ENCODE peak calls at places on chromosome 9, in five cellular contexts. M is anterior cingulate cortex, D is cardiac muscle cell, J is PC-3, Z is NCI-H2081. O is an unnamed sample.
A peak's percentile ranks its signal among the peaks of the same experiment; 100 is the strongest.

GRCh38 chr9:130430734-130431535 is 13.8 kb upstream of the ASS1 start:
- DNase-seq in J (no peak), D (no peak), Z (no peak), M (no peak), O (no peak)

GRCh38 chr9:11269036-11269435 is 656.2 kb upstream of the PTPRD start:
- DNase-seq in J (no peak), D (no peak), Z (no peak), M (no peak), O (no peak)

GRCh38 chr9:118463419-118463818 is 759.2 kb downstream of the TLR4 start:
- DNase-seq in D (no peak), Z (no peak), M (no peak), J (no peak), O (no peak)

GRCh38 chr9:6563036-6563435 is 82.5 kb downstream of the GLDC start:
- DNase-seq in M (no peak), D (no peak), Z (no peak), J (no peak), O (no peak)

GRCh38 chr9:125409637-125410521 is 148.3 kb downstream of the GAPVD1 start:
- DNase-seq in D (peak; percentile 32), J (peak; percentile 36), M (no peak), Z (no peak), O (peak; percentile 34)

GRCh38 chr9:128072144-128073021 is 4.4 kb downstream of the SLC25A25 start:
- DNase-seq in J (peak; percentile 84), D (peak; percentile 47), Z (peak; percentile 53), M (peak; percentile 79), O (peak; percentile 69)

GRCh38 chr9:136502940-136503550 is 20.2 kb upstream of the SEC16A start:
- DNase-seq in M (no peak), Z (no peak), J (no peak), D (no peak), O (no peak)

GRCh38 chr9:81650836-81651545 is 38.4 kb downstream of the TLE1 start:
- DNase-seq in J (no peak), Z (no peak), M (no peak), D (no peak), O (no peak)

GRCh38 chr9:72600671-72601070 is 79.3 kb downstream of the TMC1 start:
- DNase-seq in M (no peak), Z (no peak), D (no peak), J (no peak), O (no peak)

GRCh38 chr9:134982311-134982710 is 64.6 kb upstream of the FCN1 start:
- DNase-seq in D (no peak), J (no peak), M (no peak), Z (no peak), O (no peak)

GRCh38 chr9:121942866-121943265 is 150.2 kb downstream of the TTLL11 start:
- DNase-seq in J (no peak), Z (no peak), D (no peak), M (no peak), O (no peak)

GRCh38 chr9:36191696-36192095 is 975 bp downstream of the CLTA start:
- DNase-seq in D (no peak), M (no peak), J (no peak), Z (no peak), O (no peak)

O was measured in NCI-H345.